ENCODE peak calls at places on chromosomes 3 and 15, in seven cellular contexts. V is GM20000; N is natural killer cell treated with Interleukin-12 subunit alpha and Interleukin-12 subunit beta and Interleukin-15 and Interleukin-18, amount 100 ng/mL, for 72 hours; J is neural crest cell; L is H1; S is AG04450; C is mesothelial cell of epicardium. R is an unnamed sample.

GRCh38 chr3:46576386-46576785 is 10.3 kb upstream of the LRRC2 start:
- DNase-seq in V (no peak), N (no peak), J (no peak), L (no peak), S (no peak), C (no peak), R (no peak)

GRCh38 chr15:28955686-28956421 is 70.1 kb downstream of the APBA2 start:
- DNase-seq in V (no peak), N (no peak), J (no peak), L (no peak), S (no peak), C (no peak), R (peak; percentile 73)

GRCh38 chr3:128068156-128068620 is 16.0 kb downstream of the SEC61A1 start:
- DNase-seq in V (peak; percentile 51), N (no peak), J (peak; percentile 44), L (no peak), S (no peak), C (no peak), R (peak; percentile 26)

GRCh38 chr15:41079717-41080116 is 36.4 kb downstream of the INO80 start:
- DNase-seq in V (no peak), N (no peak), J (no peak), L (no peak), S (no peak), C (no peak), R (no peak)

GRCh38 chr3:66480666-66481065 is 20.2 kb downstream of the LRIG1 start:
- DNase-seq in V (peak; percentile 37), N (peak; percentile 66), J (no peak), L (no peak), S (no peak), C (no peak), R (no peak)

GRCh38 chr15:28959326-28959725 is 73.6 kb downstream of the APBA2 start:
- DNase-seq in V (no peak), N (no peak), J (no peak), L (no peak), S (no peak), C (no peak), R (no peak)

GRCh38 chr3:155270063-155270462 is 23.4 kb downstream of the STRIT1 start:
- DNase-seq in V (no peak), N (no peak), J (no peak), L (no peak), S (no peak), C (no peak), R (no peak)

GRCh38 chr15:26759991-26760390 is 12.9 kb downstream of the GABRB3 start:
- DNase-seq in V (no peak), N (no peak), J (no peak), L (no peak), S (no peak), C (no peak), R (no peak)

GRCh38 chr3:14113964-14114667 is 10.6 kb downstream of the CHCHD4 start:
- DNase-seq in V (no peak), N (no peak), J (no peak), L (no peak), S (no peak), C (no peak), R (no peak)

GRCh38 chr15:36401586-36401966 is 177.8 kb upstream of the CDIN1 start:
- DNase-seq in V (no peak), N (no peak), J (no peak), L (no peak), S (no peak), C (no peak), R (no peak)

GRCh38 chr3:178455264-178455663 is 81.0 kb upstream of the KCNMB2 start:
- DNase-seq in V (no peak), N (no peak), J (no peak), L (no peak), S (no peak), C (no peak), R (no peak)

R was measured in CMK.